ENCODE peak calls at places on chromosomes 6 and 20, in nine cellular contexts. E is spleen; L is brain microvascular endothelial cell; X is A549; A is caudate nucleus; W is coronary artery; B is body of pancreas; J is CD4-positive, alpha-beta T cell; V is PC-3. Z is an unnamed sample.

GRCh38 chr6:30942338-30943060 is 1.7 kb downstream of the MUCL3 start:
- DNase-seq in E (no peak), L (peak), X (peak), A (no peak), W (no peak), B (peak), J (no peak), V (peak), Z (peak)

GRCh38 chr6:133326584-133326983 is 85.4 kb downstream of the EYA4 start:
- DNase-seq in E (no peak), L (no peak), X (no peak), A (no peak), W (no peak), B (no peak), J (no peak), V (no peak), Z (no peak)

GRCh38 chr6:4402477-4402976 is 267.2 kb upstream of the ECI2 start:
- DNase-seq in E (no peak), L (peak), X (peak), A (no peak), W (no peak), B (no peak), J (no peak), V (peak), Z (peak)

GRCh38 chr6:2196079-2196679 is 49.2 kb downstream of the GMDS start:
- DNase-seq in E (no peak), L (peak), X (peak), A (no peak), W (no peak), B (peak), J (no peak), V (peak), Z (peak)

GRCh38 chr6:100482698-100483097 is 18.0 kb upstream of the SIM1 start:
- DNase-seq in E (no peak), L (no peak), X (no peak), A (no peak), W (no peak), B (no peak), J (no peak), V (peak), Z (no peak)

GRCh38 chr6:158742988-158743651 is 76.0 kb downstream of the EZR start:
- DNase-seq in E (no peak), L (no peak), X (no peak), A (no peak), W (no peak), B (no peak), J (no peak), V (no peak), Z (peak)

GRCh38 chr20:24785141-24785924 is 163.7 kb upstream of the CST7 start:
- DNase-seq in E (peak), L (no peak), X (no peak), A (no peak), W (no peak), B (no peak), J (no peak), V (peak), Z (no peak)

GRCh38 chr6:146890644-146891434 is 292.1 kb downstream of the ADGB start:
- DNase-seq in E (no peak), L (no peak), X (no peak), A (no peak), W (no peak), B (no peak), J (no peak), V (no peak), Z (no peak)

GRCh38 chr6:101762851-101763250 is 369.3 kb downstream of the GRIK2 start:
- DNase-seq in E (no peak), L (no peak), X (no peak), A (no peak), W (no peak), B (no peak), J (no peak), V (no peak), Z (no peak)

GRCh38 chr20:44738779-44739477 is 6.7 kb upstream of the KCNK15 start:
- DNase-seq in E (no peak), L (peak), X (peak), A (peak), W (peak), B (peak), J (no peak), V (peak), Z (peak)

GRCh38 chr6:3324262-3324942 is 65.7 kb downstream of the PSMG4 start:
- DNase-seq in E (no peak), L (peak), X (peak), A (no peak), W (peak), B (no peak), J (no peak), V (peak), Z (peak)

GRCh38 chr20:48626938-48627736 is 200.7 kb downstream of the PREX1 start:
- DNase-seq in E (peak), L (no peak), X (no peak), A (no peak), W (no peak), B (no peak), J (no peak), V (no peak), Z (no peak)

GRCh38 chr20:47269309-47270165 is 87.0 kb downstream of the ZMYND8 start:
- DNase-seq in E (no peak), L (no peak), X (no peak), A (no peak), W (no peak), B (no peak), J (no peak), V (no peak), Z (peak)

GRCh38 chr20:59850018-59850641 is 83.3 kb downstream of the SYCP2 start:
- DNase-seq in E (no peak), L (no peak), X (peak), A (no peak), W (no peak), B (no peak), J (no peak), V (peak), Z (peak)

GRCh38 chr6:74128536-74128935 is 432.5 kb downstream of the CD109 start:
- DNase-seq in E (no peak), L (peak), X (no peak), A (no peak), W (no peak), B (no peak), J (no peak), V (no peak), Z (no peak)

GRCh38 chr6:27706431-27706830 is 205.8 kb downstream of the OR2B2 start:
- DNase-seq in E (no peak), L (no peak), X (no peak), A (no peak), W (no peak), B (no peak), J (no peak), V (no peak), Z (no peak)

GRCh38 chr6:40022867-40023266 is 88.6 kb upstream of the MOCS1 start:
- DNase-seq in E (no peak), L (no peak), X (no peak), A (no peak), W (no peak), B (no peak), J (no peak), V (no peak), Z (no peak)

GRCh38 chr6:14742680-14743079 is 503.2 kb upstream of the JARID2 start:
- DNase-seq in E (no peak), L (no peak), X (no peak), A (no peak), W (no peak), B (no peak), J (no peak), V (no peak), Z (no peak)
- H3K27ac ChIP-seq in E (peak), L (peak), X (peak), A (no peak), W (peak), B (no peak), J (no peak), V (peak), Z (peak)

GRCh38 chr6:13872681-13873080 is 52.1 kb upstream of the RNF182 start:
- DNase-seq in E (no peak), L (no peak), X (no peak), A (no peak), W (no peak), B (no peak), J (no peak), V (no peak), Z (no peak)
- H3K27ac ChIP-seq in E (no peak), L (no peak), X (no peak), A (no peak), W (no peak), B (peak), J (no peak), V (no peak), Z (no peak)

GRCh38 chr6:157272866-157273755 is 50.2 kb downstream of the TMEM242 start:
- DNase-seq in E (peak), L (no peak), X (peak), A (no peak), W (no peak), B (no peak), J (peak), V (no peak), Z (no peak)
- H3K27ac ChIP-seq in E (peak), L (no peak), X (peak), A (peak), W (peak), B (no peak), J (no peak), V (no peak), Z (no peak)

DNA sequence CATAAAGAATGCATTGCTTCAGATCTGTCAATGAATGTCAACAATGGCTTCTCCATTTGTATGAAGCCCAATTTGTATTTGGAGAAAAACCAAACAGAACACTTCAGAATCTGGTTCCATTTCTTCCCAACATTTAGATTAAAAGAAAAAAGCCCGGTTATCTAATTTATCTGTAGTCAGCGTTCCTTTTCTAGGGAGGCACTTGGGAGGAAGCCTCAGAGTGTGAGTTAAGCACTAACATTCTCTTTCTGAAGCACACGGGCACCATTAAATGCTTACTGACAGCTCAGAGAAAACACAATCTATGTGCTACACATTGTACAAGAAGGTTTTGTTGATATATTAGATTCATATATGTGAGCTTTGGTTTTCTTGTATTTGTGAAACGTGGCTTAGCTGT is 311.1 kb upstream of the AGPAT4 start:
- DNase-seq in E (no peak), L (no peak), X (no peak), A (no peak), W (no peak), B (no peak), J (no peak), V (no peak), Z (no peak)
- H3K27ac ChIP-seq in E (no peak), L (no peak), X (no peak), A (peak), W (no peak), B (no peak), J (no peak), V (no peak), Z (no peak)

DNA sequence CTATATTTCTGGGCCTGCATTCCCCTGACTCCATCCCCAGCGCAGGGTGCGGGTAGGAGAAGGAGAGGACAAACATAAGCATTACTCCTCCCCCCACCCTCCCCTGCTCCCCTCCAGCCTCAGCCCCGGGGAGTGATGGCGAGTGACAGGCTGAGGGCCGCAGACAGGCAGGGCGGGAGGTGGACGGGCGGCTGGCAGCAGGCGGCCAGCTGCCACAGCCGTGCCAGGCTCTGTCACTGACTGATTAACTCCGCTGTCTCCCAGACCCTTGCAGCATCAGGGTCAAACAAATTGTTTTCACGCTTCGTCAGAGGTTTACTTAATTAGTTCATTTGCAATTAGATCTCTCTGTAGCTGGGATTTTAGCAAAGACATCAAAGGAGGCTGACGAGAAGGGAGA is 41.9 kb downstream of the FOXP4 start:
- DNase-seq in E (no peak), L (no peak), X (no peak), A (peak), W (no peak), B (no peak), J (no peak), V (no peak), Z (no peak)
- H3K27ac ChIP-seq in E (no peak), L (no peak), X (no peak), A (peak), W (no peak), B (peak), J (no peak), V (no peak), Z (no peak)

DNA sequence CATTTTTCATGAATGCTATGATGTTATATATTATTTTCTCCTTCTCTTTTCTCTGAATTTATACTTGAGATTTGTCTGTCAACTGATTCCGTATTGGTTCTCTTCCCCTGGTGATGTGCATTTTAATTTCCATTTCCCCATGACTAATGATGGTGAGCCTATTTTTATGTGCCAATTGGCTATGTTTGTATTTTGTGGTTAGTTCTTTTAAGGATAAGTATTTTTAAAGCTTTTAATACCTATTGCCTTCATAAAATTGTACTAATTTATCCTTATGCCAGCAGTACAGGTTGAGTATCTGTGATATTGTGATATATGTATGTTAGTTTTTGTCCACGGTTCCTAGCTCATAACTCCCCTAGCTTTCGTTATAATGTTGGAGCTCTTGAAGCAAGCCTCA is 2.8 kb downstream of the POLH start:
- DNase-seq in E (no peak), L (no peak), X (no peak), A (no peak), W (no peak), B (no peak), J (no peak), V (no peak), Z (no peak)
- H3K27ac ChIP-seq in E (no peak), L (peak), X (no peak), A (no peak), W (no peak), B (no peak), J (no peak), V (no peak), Z (no peak)

DNA sequence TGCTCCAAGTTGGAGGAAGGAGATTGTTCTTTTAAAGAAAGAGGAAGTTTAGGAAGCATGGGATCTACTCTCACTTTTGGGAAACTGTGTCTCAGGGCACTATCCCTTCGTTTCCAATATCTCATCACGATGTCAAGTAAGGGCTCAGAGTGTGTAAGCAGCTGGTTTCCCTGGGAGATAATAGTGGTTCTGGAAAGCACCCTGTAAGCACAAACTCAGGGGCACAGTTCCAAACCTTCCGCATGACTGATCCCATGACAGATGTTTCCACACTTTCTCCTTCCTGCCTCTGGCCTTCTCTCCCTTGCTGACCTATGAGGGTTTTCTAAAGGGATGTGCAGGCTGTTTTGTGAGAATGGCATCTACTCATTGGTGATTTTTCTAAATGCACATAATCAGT is 33.9 kb downstream of the ADTRP start:
- DNase-seq in E (no peak), L (peak), X (no peak), A (no peak), W (no peak), B (peak), J (no peak), V (no peak), Z (no peak)
- H3K27ac ChIP-seq in E (no peak), L (no peak), X (no peak), A (no peak), W (peak), B (peak), J (no peak), V (no peak), Z (no peak)

GRCh38 chr6:44257007-44257752 is at the start of gene SLC35B2:
- DNase-seq in E (peak), L (peak), X (peak), A (peak), W (no peak), B (peak), J (peak), V (peak), Z (peak)

GRCh38 chr6:44254957-44255808 is 2.1 kb downstream of the SLC35B2 start:
- DNase-seq in E (peak), L (no peak), X (peak), A (no peak), W (no peak), B (peak), J (no peak), V (peak), Z (peak)

GRCh38 chr6:44254201-44254956 is 2.9 kb downstream of the SLC35B2 start:
- DNase-seq in E (peak), L (no peak), X (no peak), A (no peak), W (no peak), B (no peak), J (no peak), V (no peak), Z (no peak)

GRCh38 chr6:44256291-44257006 is 879 bp downstream of the SLC35B2 start:
- DNase-seq in E (peak), L (no peak), X (peak), A (no peak), W (no peak), B (peak), J (no peak), V (peak), Z (peak)

GRCh38 chr6:44255848-44256247 is 1.5 kb downstream of the SLC35B2 start:
- DNase-seq in E (no peak), L (no peak), X (peak), A (no peak), W (no peak), B (no peak), J (no peak), V (no peak), Z (no peak)
- H3K27ac ChIP-seq in E (peak), L (no peak), X (peak), A (peak), W (peak), B (peak), J (peak), V (no peak), Z (peak)